ENCODE peak calls at places on chromosome 19, in four cellular contexts. G, J, H and B are unnamed samples.
A peak's percentile ranks its signal among the peaks of the same experiment; 100 is the strongest.

GRCh38 chr19:6734096-6734696 is 3.2 kb downstream of the GPR108 start:
- DNase-seq in G (no peak), J (no peak), H (no peak), B (no peak)

GRCh38 chr19:41501854-41502253 is 58.9 kb downstream of the ERICH4 start:
- DNase-seq in G (no peak), J (no peak), H (no peak), B (no peak)

GRCh38 chr19:34041922-34042521 is 130.3 kb upstream of the LSM14A start:
- DNase-seq in G (peak; percentile 25), J (peak; percentile 33), H (peak; percentile 19), B (peak; percentile 87)

GRCh38 chr19:2139385-2140192 is 11.8 kb downstream of the AP3D1 start:
- DNase-seq in G (no peak), J (no peak), H (no peak), B (no peak)

GRCh38 chr19:47429140-47429793 is 9.9 kb upstream of the MEIS3 start:
- DNase-seq in G (no peak), J (no peak), H (no peak), B (no peak)

GRCh38 chr19:8503506-8503905 is 1.1 kb upstream of the PRAM1 start:
- DNase-seq in G (no peak), J (no peak), H (no peak), B (no peak)

GRCh38 chr19:660793-661426 is 2.1 kb downstream of the RNF126 start:
- DNase-seq in G (no peak), J (no peak), H (no peak), B (peak; percentile 89)

GRCh38 chr19:43596842-43597461 is 557 bp downstream of the ZNF576 start:
- DNase-seq in G (no peak), J (peak; percentile 13), H (no peak), B (no peak)

GRCh38 chr19:18846862-18847515 is 15.2 kb downstream of the UPF1 start:
- DNase-seq in G (peak; percentile 54), J (peak; percentile 69), H (peak; percentile 78), B (peak; percentile 94)

GRCh38 chr19:8052464-8052859 is at the start of gene CCL25:
- DNase-seq in G (no peak), J (no peak), H (no peak), B (no peak)

GRCh38 chr19:38385804-38386257 is 2.0 kb downstream of the GGN start:
- DNase-seq in G (no peak), J (no peak), H (no peak), B (no peak)

GRCh38 chr19:43901395-43902390 is 33.4 kb downstream of the ZNF45 start:
- DNase-seq in G (peak; percentile 57), J (peak; percentile 88), H (peak; percentile 69), B (peak; percentile 88)

GRCh38 chr19:12364391-12365093 is 941 bp downstream of the ZNF442 start:
- DNase-seq in G (no peak), J (peak; percentile 4), H (peak; percentile 16), B (peak; percentile 73)

GRCh38 chr19:44605547-44605946 is 7.8 kb upstream of the IGSF23 start:
- DNase-seq in G (no peak), J (no peak), H (no peak), B (no peak)

GRCh38 chr19:53916004-53916403 is 6.9 kb downstream of the CACNG7 start:
- DNase-seq in G (no peak), J (no peak), H (no peak), B (no peak)

GRCh38 chr19:39795001-39795400 is 16.3 kb downstream of the LEUTX start:
- DNase-seq in G (no peak), J (no peak), H (no peak), B (no peak)

GRCh38 chr19:44260695-44261446 is 1.2 kb downstream of the ZNF233 start:
- DNase-seq in G (no peak), J (no peak), H (no peak), B (no peak)

GRCh38 chr19:53576941-53577653 is 39.2 kb downstream of the ZNF331 start:
- DNase-seq in G (no peak), J (no peak), H (no peak), B (no peak)

GRCh38 chr19:8367327-8368001 is 3.5 kb downstream of the ANGPTL4 start:
- DNase-seq in G (no peak), J (peak; percentile 98), H (peak; percentile 85), B (peak; percentile 78)

GRCh38 chr19:17576758-17577532 is 21.5 kb downstream of the COLGALT1 start:
- DNase-seq in G (peak; percentile 92), J (no peak), H (peak; percentile 27), B (no peak)

GRCh38 chr19:15304140-15304705 is 28.1 kb downstream of the BRD4 start:
- DNase-seq in G (no peak), J (no peak), H (no peak), B (no peak)
- H3K4me1 ChIP-seq in G (no peaks in the 10 kb centered on the region), J (peaks cover 21% of the 10 kb centered on the region), H (peaks cover 11% of the 10 kb centered on the region), B (peaks cover 98% of the 10 kb centered on the region)

DNA sequence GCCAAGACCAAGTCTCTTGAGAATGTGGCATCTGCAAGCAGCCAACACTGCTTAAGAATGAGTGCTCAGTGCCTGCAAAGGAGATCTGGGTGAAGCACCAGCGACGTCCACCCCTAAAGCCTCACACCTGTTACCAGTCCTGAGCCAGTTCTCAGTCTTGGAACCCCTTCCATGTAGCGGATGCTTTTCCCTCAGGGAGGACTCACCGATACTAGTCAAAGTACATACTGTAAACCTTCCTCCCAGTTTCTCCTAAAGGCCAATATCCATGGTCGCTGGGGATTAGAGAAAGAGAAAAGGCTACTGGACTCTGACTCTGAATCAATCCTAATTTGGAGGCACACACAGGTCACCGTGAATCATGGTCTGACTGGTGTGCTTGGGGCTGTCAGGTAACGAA is 4.2 kb upstream of the PTPRH start:
- DNase-seq in G (no peak), J (no peak), H (no peak), B (no peak)
- H3K4me1 ChIP-seq in G (no peaks in the 10 kb centered on the region), J (peaks cover 19% of the 10 kb centered on the region), H (no peaks in the 10 kb centered on the region), B (peaks cover 14% of the 10 kb centered on the region)

GRCh38 chr19:30653646-30654386 is 281.6 kb downstream of the ZNF536 start:
- DNase-seq in G (no peak), J (no peak), H (no peak), B (no peak)
- H3K4me1 ChIP-seq in G (no peaks in the 10 kb centered on the region), J (no peaks in the 10 kb centered on the region), H (no peaks in the 10 kb centered on the region), B (no peaks in the 10 kb centered on the region)

GRCh38 chr19:3674784-3675183 is 25.5 kb downstream of the PIP5K1C start:
- DNase-seq in G (no peak), J (no peak), H (no peak), B (no peak)

GRCh38 chr19:3679138-3679537 is 21.1 kb downstream of the PIP5K1C start:
- DNase-seq in G (no peak), J (no peak), H (no peak), B (no peak)

GRCh38 chr19:3679581-3679980 is 20.7 kb downstream of the PIP5K1C start:
- DNase-seq in G (no peak), J (no peak), H (no peak), B (no peak)

GRCh38 chr19:3680939-3681338 is 19.3 kb downstream of the PIP5K1C start:
- DNase-seq in G (no peak), J (no peak), H (no peak), B (no peak)

GRCh38 chr19:3678188-3678587 is 22.1 kb downstream of the PIP5K1C start:
- DNase-seq in G (no peak), J (no peak), H (no peak), B (no peak)
- H3K4me1 ChIP-seq in G (peaks cover 6% of the 10 kb centered on the region), J (peaks cover 9% of the 10 kb centered on the region), H (peaks cover 3% of the 10 kb centered on the region), B (peaks cover 3% of the 10 kb centered on the region)